ENCODE peak calls at places on chromosomes 5 and 9, in ten cellular contexts. One of them, this sample, is unnamed.

GRCh38 chr9:133130721-133131244 is 9.7 kb upstream of the RALGDS start:
- DNase-seq in RWPE1: no peak
- DNase-seq in uterus: no peak
- DNase-seq in bronchial epithelial cell: no peak
- DNase-seq in PC-3: no peak
- DNase-seq in fibroblast of lung: no peak
- DNase-seq in CD8-positive, alpha-beta T cell: peak; percentile 59
- DNase-seq in dorsolateral prefrontal cortex: no peak
- DNase-seq in GM23338: no peak
- DNase-seq in neural crest cell: no peak
- DNase-seq in this sample: no peak

GRCh38 chr9:12554636-12555035 is 138.5 kb upstream of the TYRP1 start:
- DNase-seq in RWPE1: peak; percentile 3
- DNase-seq in uterus: no peak
- DNase-seq in bronchial epithelial cell: peak; percentile 21
- DNase-seq in PC-3: peak; percentile 25
- DNase-seq in fibroblast of lung: peak; percentile 31
- DNase-seq in CD8-positive, alpha-beta T cell: no peak
- DNase-seq in dorsolateral prefrontal cortex: no peak
- DNase-seq in GM23338: peak; percentile 56
- DNase-seq in neural crest cell: no peak
- DNase-seq in this sample: no peak

GRCh38 chr5:82879089-82879488 is 198.1 kb downstream of the TMEM167A start:
- DNase-seq in RWPE1: no peak
- DNase-seq in uterus: no peak
- DNase-seq in bronchial epithelial cell: no peak
- DNase-seq in PC-3: no peak
- DNase-seq in fibroblast of lung: no peak
- DNase-seq in CD8-positive, alpha-beta T cell: no peak
- DNase-seq in dorsolateral prefrontal cortex: no peak
- DNase-seq in GM23338: no peak
- DNase-seq in neural crest cell: no peak
- DNase-seq in this sample: no peak

GRCh38 chr5:167652690-167653089 is 638.8 kb upstream of the WWC1 start:
- DNase-seq in RWPE1: peak; percentile 69
- DNase-seq in uterus: no peak
- DNase-seq in bronchial epithelial cell: peak; percentile 58
- DNase-seq in PC-3: peak; percentile 59
- DNase-seq in fibroblast of lung: no peak
- DNase-seq in CD8-positive, alpha-beta T cell: no peak
- DNase-seq in dorsolateral prefrontal cortex: no peak
- DNase-seq in GM23338: no peak
- DNase-seq in neural crest cell: no peak
- DNase-seq in this sample: no peak

GRCh38 chr5:132472431-132472830 is 18.1 kb downstream of the IRF1 start:
- DNase-seq in RWPE1: no peak
- DNase-seq in uterus: peak; percentile 5
- DNase-seq in bronchial epithelial cell: no peak
- DNase-seq in PC-3: no peak
- DNase-seq in fibroblast of lung: no peak
- DNase-seq in CD8-positive, alpha-beta T cell: no peak
- DNase-seq in dorsolateral prefrontal cortex: peak; percentile 25
- DNase-seq in GM23338: no peak
- DNase-seq in neural crest cell: no peak
- DNase-seq in this sample: no peak

GRCh38 chr5:11477786-11478185 is 426.5 kb downstream of the CTNND2 start:
- DNase-seq in RWPE1: no peak
- DNase-seq in uterus: no peak
- DNase-seq in bronchial epithelial cell: no peak
- DNase-seq in PC-3: no peak
- DNase-seq in fibroblast of lung: no peak
- DNase-seq in CD8-positive, alpha-beta T cell: no peak
- DNase-seq in dorsolateral prefrontal cortex: no peak
- DNase-seq in GM23338: no peak
- DNase-seq in neural crest cell: no peak
- DNase-seq in this sample: no peak

GRCh38 chr5:174837919-174838902 is 113.8 kb downstream of the MSX2 start:
- DNase-seq in RWPE1: peak; percentile 98
- DNase-seq in uterus: peak; percentile 19
- DNase-seq in bronchial epithelial cell: peak; percentile 47
- DNase-seq in PC-3: peak; percentile 47
- DNase-seq in fibroblast of lung: peak; percentile 99
- DNase-seq in CD8-positive, alpha-beta T cell: no peak
- DNase-seq in dorsolateral prefrontal cortex: peak; percentile 42
- DNase-seq in GM23338: peak; percentile 80
- DNase-seq in neural crest cell: peak; percentile 4
- DNase-seq in this sample: no peak

GRCh38 chr9:8534828-8535227 is 735.2 kb upstream of the DMAC1 start:
- DNase-seq in RWPE1: no peak
- DNase-seq in uterus: no peak
- DNase-seq in bronchial epithelial cell: no peak
- DNase-seq in PC-3: no peak
- DNase-seq in fibroblast of lung: no peak
- DNase-seq in CD8-positive, alpha-beta T cell: no peak
- DNase-seq in dorsolateral prefrontal cortex: no peak
- DNase-seq in GM23338: no peak
- DNase-seq in neural crest cell: no peak
- DNase-seq in this sample: no peak

GRCh38 chr5:32071351-32071944 is 102.7 kb downstream of the GOLPH3 start:
- DNase-seq in RWPE1: peak; percentile 37
- DNase-seq in uterus: peak; percentile 39
- DNase-seq in bronchial epithelial cell: peak; percentile 61
- DNase-seq in PC-3: peak; percentile 82
- DNase-seq in fibroblast of lung: no peak
- DNase-seq in CD8-positive, alpha-beta T cell: no peak
- DNase-seq in dorsolateral prefrontal cortex: no peak
- DNase-seq in GM23338: no peak
- DNase-seq in neural crest cell: no peak
- DNase-seq in this sample: no peak

GRCh38 chr5:126656397-126657007 is 55.8 kb downstream of the PHAX start:
- DNase-seq in RWPE1: peak; percentile 73
- DNase-seq in uterus: no peak
- DNase-seq in bronchial epithelial cell: peak; percentile 43
- DNase-seq in PC-3: peak; percentile 48
- DNase-seq in fibroblast of lung: peak; percentile 70
- DNase-seq in CD8-positive, alpha-beta T cell: no peak
- DNase-seq in dorsolateral prefrontal cortex: no peak
- DNase-seq in GM23338: peak; percentile 83
- DNase-seq in neural crest cell: peak; percentile 16
- DNase-seq in this sample: no peak

GRCh38 chr9:42852133-42852532 is 668.7 kb downstream of the SPATA31A6 start:
- DNase-seq in RWPE1: peak; percentile 32
- DNase-seq in uterus: peak; percentile 35
- DNase-seq in bronchial epithelial cell: peak; percentile 19
- DNase-seq in PC-3: peak; percentile 32
- DNase-seq in fibroblast of lung: no peak
- DNase-seq in CD8-positive, alpha-beta T cell: no peak
- DNase-seq in dorsolateral prefrontal cortex: peak; percentile 43
- DNase-seq in GM23338: peak; percentile 71
- DNase-seq in neural crest cell: peak; percentile 27
- DNase-seq in this sample: peak; percentile 48

GRCh38 chr9:32596936-32597335 is 24.0 kb upstream of the NDUFB6 start:
- DNase-seq in RWPE1: no peak
- DNase-seq in uterus: no peak
- DNase-seq in bronchial epithelial cell: no peak
- DNase-seq in PC-3: no peak
- DNase-seq in fibroblast of lung: no peak
- DNase-seq in CD8-positive, alpha-beta T cell: no peak
- DNase-seq in dorsolateral prefrontal cortex: no peak
- DNase-seq in GM23338: no peak
- DNase-seq in neural crest cell: no peak
- DNase-seq in this sample: no peak

GRCh38 chr9:96418920-96419690 is 935 bp upstream of the ZNF367 start:
- DNase-seq in RWPE1: peak; percentile 79
- DNase-seq in uterus: no peak
- DNase-seq in bronchial epithelial cell: peak; percentile 22
- DNase-seq in PC-3: peak; percentile 67
- DNase-seq in fibroblast of lung: peak; percentile 35
- DNase-seq in CD8-positive, alpha-beta T cell: peak; percentile 36
- DNase-seq in dorsolateral prefrontal cortex: peak; percentile 79
- DNase-seq in GM23338: peak; percentile 78
- DNase-seq in neural crest cell: peak; percentile 57
- DNase-seq in this sample: peak; percentile 45

GRCh38 chr9:127929044-127929979 is 1.3 kb downstream of the PIP5KL1 start:
- DNase-seq in RWPE1: no peak
- DNase-seq in uterus: no peak
- DNase-seq in bronchial epithelial cell: no peak
- DNase-seq in PC-3: no peak
- DNase-seq in fibroblast of lung: no peak
- DNase-seq in CD8-positive, alpha-beta T cell: no peak
- DNase-seq in dorsolateral prefrontal cortex: no peak
- DNase-seq in GM23338: no peak
- DNase-seq in neural crest cell: no peak
- DNase-seq in this sample: no peak

GRCh38 chr9:127928232-127929043 is 2.1 kb downstream of the PIP5KL1 start:
- DNase-seq in RWPE1: no peak
- DNase-seq in uterus: no peak
- DNase-seq in bronchial epithelial cell: no peak
- DNase-seq in PC-3: peak; percentile 30
- DNase-seq in fibroblast of lung: no peak
- DNase-seq in CD8-positive, alpha-beta T cell: no peak
- DNase-seq in dorsolateral prefrontal cortex: no peak
- DNase-seq in GM23338: no peak
- DNase-seq in neural crest cell: no peak
- DNase-seq in this sample: no peak

GRCh38 chr9:127931092-127931881 is 710 bp upstream of the PIP5KL1 start:
- DNase-seq in RWPE1: peak; percentile 62
- DNase-seq in uterus: no peak
- DNase-seq in bronchial epithelial cell: peak; percentile 55
- DNase-seq in PC-3: peak; percentile 22
- DNase-seq in fibroblast of lung: peak; percentile 79
- DNase-seq in CD8-positive, alpha-beta T cell: no peak
- DNase-seq in dorsolateral prefrontal cortex: no peak
- DNase-seq in GM23338: peak; percentile 69
- DNase-seq in neural crest cell: no peak
- DNase-seq in this sample: no peak

GRCh38 chr9:127927457-127928231 is 2.9 kb downstream of the PIP5KL1 start:
- DNase-seq in RWPE1: peak; percentile 98
- DNase-seq in uterus: no peak
- DNase-seq in bronchial epithelial cell: peak; percentile 64
- DNase-seq in PC-3: peak; percentile 50
- DNase-seq in fibroblast of lung: no peak
- DNase-seq in CD8-positive, alpha-beta T cell: peak; percentile 61
- DNase-seq in dorsolateral prefrontal cortex: no peak
- DNase-seq in GM23338: peak; percentile 97
- DNase-seq in neural crest cell: no peak
- DNase-seq in this sample: no peak

GRCh38 chr9:127930298-127931091 is at the start of gene PIP5KL1:
- DNase-seq in RWPE1: peak; percentile 99
- DNase-seq in uterus: peak; percentile 85
- DNase-seq in bronchial epithelial cell: peak; percentile 57
- DNase-seq in PC-3: peak; percentile 68
- DNase-seq in fibroblast of lung: peak; percentile 77
- DNase-seq in CD8-positive, alpha-beta T cell: peak; percentile 62
- DNase-seq in dorsolateral prefrontal cortex: peak; percentile 94
- DNase-seq in GM23338: peak; percentile 96
- DNase-seq in neural crest cell: peak; percentile 86
- DNase-seq in this sample: peak; percentile 88
- TF ChIP-seq CTCF in RWPE1: no peak
- TF ChIP-seq CTCF in uterus: no peak
- TF ChIP-seq CTCF in bronchial epithelial cell: no peak
- TF ChIP-seq CTCF in PC-3: no peak
- TF ChIP-seq CTCF in fibroblast of lung: peak; percentile 6
- TF ChIP-seq CTCF in CD8-positive, alpha-beta T cell: no peak
- TF ChIP-seq CTCF in dorsolateral prefrontal cortex: no peak
- TF ChIP-seq CTCF in GM23338: peak; percentile 15
- TF ChIP-seq CTCF in neural crest cell: peak; percentile 33
- TF ChIP-seq CTCF in this sample: no peak

GRCh38 chr5:113660848-113661247 is 147.4 kb downstream of the YTHDC2 start:
- DNase-seq in RWPE1: no peak
- DNase-seq in uterus: no peak
- DNase-seq in bronchial epithelial cell: no peak
- DNase-seq in PC-3: no peak
- DNase-seq in fibroblast of lung: no peak
- DNase-seq in CD8-positive, alpha-beta T cell: no peak
- DNase-seq in dorsolateral prefrontal cortex: no peak
- DNase-seq in GM23338: no peak
- DNase-seq in neural crest cell: no peak
- DNase-seq in this sample: no peak

DNA sequence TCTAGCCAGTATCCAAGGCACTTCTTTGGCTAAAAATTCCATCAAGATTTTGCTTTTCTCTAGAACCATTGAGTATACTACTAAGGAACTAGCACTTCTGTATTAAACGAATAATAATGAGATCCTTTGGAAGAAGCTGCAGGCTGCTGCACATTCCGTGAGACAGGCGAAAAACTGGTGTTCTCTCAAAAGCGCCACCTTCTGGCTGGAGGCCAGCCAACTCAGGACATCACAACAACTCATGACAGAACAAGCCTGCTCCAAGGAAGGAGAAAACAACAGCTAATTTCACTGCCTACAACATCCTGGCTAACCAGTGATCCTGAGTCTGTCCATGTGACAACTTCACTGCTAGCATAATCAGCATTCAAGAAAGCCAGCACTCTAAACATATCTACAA is 150.4 kb downstream of the YTHDC2 start:
- DNase-seq in RWPE1: no peak
- DNase-seq in uterus: no peak
- DNase-seq in bronchial epithelial cell: peak; percentile 12
- DNase-seq in PC-3: peak; percentile 69
- DNase-seq in fibroblast of lung: peak; percentile 11
- DNase-seq in CD8-positive, alpha-beta T cell: no peak
- DNase-seq in dorsolateral prefrontal cortex: no peak
- DNase-seq in GM23338: peak; percentile 82
- DNase-seq in neural crest cell: peak; percentile 22
- DNase-seq in this sample: no peak
- TF ChIP-seq CTCF in RWPE1: no peak
- TF ChIP-seq CTCF in uterus: no peak
- TF ChIP-seq CTCF in bronchial epithelial cell: peak; percentile 12
- TF ChIP-seq CTCF in PC-3: peak; percentile 68
- TF ChIP-seq CTCF in fibroblast of lung: no peak
- TF ChIP-seq CTCF in CD8-positive, alpha-beta T cell: no peak
- TF ChIP-seq CTCF in dorsolateral prefrontal cortex: no peak
- TF ChIP-seq CTCF in GM23338: peak; percentile 88
- TF ChIP-seq CTCF in neural crest cell: peak; percentile 45
- TF ChIP-seq CTCF in this sample: no peak

DNA sequence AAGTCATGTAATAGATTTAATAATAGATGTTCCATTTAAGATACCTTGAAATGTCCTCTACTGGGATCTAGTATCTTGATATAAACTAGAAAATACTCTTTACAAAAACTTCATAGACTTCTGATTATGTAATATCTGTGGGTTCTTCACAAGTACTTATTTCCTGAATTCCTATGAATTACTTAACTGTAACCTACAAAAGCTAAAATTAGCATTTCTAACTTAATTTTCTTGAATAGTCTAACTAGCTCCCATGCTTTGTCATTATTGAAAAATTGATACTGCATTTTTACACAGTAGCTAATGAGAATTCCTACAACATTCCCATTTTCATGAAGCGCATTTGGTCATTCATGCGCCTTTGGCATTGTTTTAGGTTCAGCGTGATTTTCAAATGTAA is 1828.2 kb downstream of the MAT2B start:
- DNase-seq in RWPE1: no peak
- DNase-seq in uterus: no peak
- DNase-seq in bronchial epithelial cell: no peak
- DNase-seq in PC-3: no peak
- DNase-seq in fibroblast of lung: no peak
- DNase-seq in CD8-positive, alpha-beta T cell: no peak
- DNase-seq in dorsolateral prefrontal cortex: no peak
- DNase-seq in GM23338: no peak
- DNase-seq in neural crest cell: no peak
- DNase-seq in this sample: no peak
- TF ChIP-seq CTCF in RWPE1: no peak
- TF ChIP-seq CTCF in uterus: no peak
- TF ChIP-seq CTCF in bronchial epithelial cell: no peak
- TF ChIP-seq CTCF in PC-3: no peak
- TF ChIP-seq CTCF in fibroblast of lung: no peak
- TF ChIP-seq CTCF in CD8-positive, alpha-beta T cell: no peak
- TF ChIP-seq CTCF in dorsolateral prefrontal cortex: no peak
- TF ChIP-seq CTCF in GM23338: no peak
- TF ChIP-seq CTCF in neural crest cell: no peak
- TF ChIP-seq CTCF in this sample: no peak

GRCh38 chr9:117415584-117415937 is 704 bp upstream of the ASTN2 start:
- DNase-seq in RWPE1: no peak
- DNase-seq in uterus: no peak
- DNase-seq in bronchial epithelial cell: no peak
- DNase-seq in PC-3: no peak
- DNase-seq in fibroblast of lung: no peak
- DNase-seq in CD8-positive, alpha-beta T cell: no peak
- DNase-seq in dorsolateral prefrontal cortex: no peak
- DNase-seq in GM23338: peak; percentile 60
- DNase-seq in neural crest cell: no peak
- DNase-seq in this sample: no peak
- TF ChIP-seq CTCF in RWPE1: no peak
- TF ChIP-seq CTCF in uterus: no peak
- TF ChIP-seq CTCF in bronchial epithelial cell: no peak
- TF ChIP-seq CTCF in PC-3: no peak
- TF ChIP-seq CTCF in fibroblast of lung: no peak
- TF ChIP-seq CTCF in CD8-positive, alpha-beta T cell: no peak
- TF ChIP-seq CTCF in dorsolateral prefrontal cortex: peak; percentile 22
- TF ChIP-seq CTCF in GM23338: peak; percentile 24
- TF ChIP-seq CTCF in neural crest cell: no peak
- TF ChIP-seq CTCF in this sample: no peak